ENCODE peak calls at places on chromosomes 12 and 14, in eight cellular contexts. One of them, this sample, is unnamed.

GRCh38 chr14:34710006-34710405 is 4.4 kb downstream of the CFL2 start:
- DNase-seq in hypothalamus: no peak
- DNase-seq in SW480: no peak
- DNase-seq in NCI-H1105 treated with DMSO at 0.1 percent for 48 hours: no peak
- DNase-seq in brain microvascular endothelial cell: no peak
- DNase-seq in naive thymus-derived CD4-positive, alpha-beta T cell: no peak
- DNase-seq in stimulated activated CD8-positive, alpha-beta memory T cell treated with anti-CD3 and anti-CD28 coated beads, Interleukin-4, amount 100 ng/mL, for 1 hour: no peak
- DNase-seq in foreskin fibroblast: no peak
- DNase-seq in this sample: no peak

GRCh38 chr12:88243886-88244491 is 101.9 kb downstream of the TMTC3 start:
- DNase-seq in NCI-H1105 treated with DMSO at 0.1 percent for 48 hours: no peak
- DNase-seq in foreskin fibroblast: peak
- DNase-seq in brain microvascular endothelial cell: no peak
- DNase-seq in stimulated activated CD8-positive, alpha-beta memory T cell treated with anti-CD3 and anti-CD28 coated beads, Interleukin-4, amount 100 ng/mL, for 1 hour: no peak
- DNase-seq in hypothalamus: no peak
- DNase-seq in naive thymus-derived CD4-positive, alpha-beta T cell: no peak
- DNase-seq in SW480: no peak
- DNase-seq in this sample: no peak

GRCh38 chr14:74834682-74835392 is 41.1 kb downstream of the PROX2 start:
- DNase-seq in SW480: no peak
- DNase-seq in NCI-H1105 treated with DMSO at 0.1 percent for 48 hours: no peak
- DNase-seq in naive thymus-derived CD4-positive, alpha-beta T cell: no peak
- DNase-seq in brain microvascular endothelial cell: no peak
- DNase-seq in foreskin fibroblast: no peak
- DNase-seq in hypothalamus: no peak
- DNase-seq in stimulated activated CD8-positive, alpha-beta memory T cell treated with anti-CD3 and anti-CD28 coated beads, Interleukin-4, amount 100 ng/mL, for 1 hour: no peak
- DNase-seq in this sample: no peak

GRCh38 chr12:41777064-41777790 is 367.4 kb downstream of the GXYLT1 start:
- DNase-seq in hypothalamus: no peak
- DNase-seq in stimulated activated CD8-positive, alpha-beta memory T cell treated with anti-CD3 and anti-CD28 coated beads, Interleukin-4, amount 100 ng/mL, for 1 hour: no peak
- DNase-seq in foreskin fibroblast: no peak
- DNase-seq in NCI-H1105 treated with DMSO at 0.1 percent for 48 hours: no peak
- DNase-seq in brain microvascular endothelial cell: no peak
- DNase-seq in naive thymus-derived CD4-positive, alpha-beta T cell: no peak
- DNase-seq in SW480: no peak
- DNase-seq in this sample: no peak

GRCh38 chr14:51650721-51651387 is 856 bp upstream of the FRMD6 start:
- DNase-seq in SW480: no peak
- DNase-seq in foreskin fibroblast: no peak
- DNase-seq in naive thymus-derived CD4-positive, alpha-beta T cell: no peak
- DNase-seq in brain microvascular endothelial cell: no peak
- DNase-seq in hypothalamus: no peak
- DNase-seq in NCI-H1105 treated with DMSO at 0.1 percent for 48 hours: no peak
- DNase-seq in stimulated activated CD8-positive, alpha-beta memory T cell treated with anti-CD3 and anti-CD28 coated beads, Interleukin-4, amount 100 ng/mL, for 1 hour: no peak
- DNase-seq in this sample: no peak

GRCh38 chr12:92338671-92339070 is 193.0 kb upstream of the BTG1 start:
- DNase-seq in hypothalamus: no peak
- DNase-seq in foreskin fibroblast: no peak
- DNase-seq in SW480: no peak
- DNase-seq in stimulated activated CD8-positive, alpha-beta memory T cell treated with anti-CD3 and anti-CD28 coated beads, Interleukin-4, amount 100 ng/mL, for 1 hour: no peak
- DNase-seq in NCI-H1105 treated with DMSO at 0.1 percent for 48 hours: no peak
- DNase-seq in brain microvascular endothelial cell: no peak
- DNase-seq in naive thymus-derived CD4-positive, alpha-beta T cell: no peak
- DNase-seq in this sample: no peak

GRCh38 chr14:67360469-67361206 is 510 bp downstream of the EIF2S1 start:
- DNase-seq in SW480: no peak
- DNase-seq in NCI-H1105 treated with DMSO at 0.1 percent for 48 hours: no peak
- DNase-seq in hypothalamus: no peak
- DNase-seq in foreskin fibroblast: no peak
- DNase-seq in brain microvascular endothelial cell: no peak
- DNase-seq in stimulated activated CD8-positive, alpha-beta memory T cell treated with anti-CD3 and anti-CD28 coated beads, Interleukin-4, amount 100 ng/mL, for 1 hour: no peak
- DNase-seq in naive thymus-derived CD4-positive, alpha-beta T cell: no peak
- DNase-seq in this sample: no peak

GRCh38 chr14:69699743-69700309 is 67.1 kb upstream of the SRSF5 start:
- DNase-seq in naive thymus-derived CD4-positive, alpha-beta T cell: no peak
- DNase-seq in brain microvascular endothelial cell: no peak
- DNase-seq in NCI-H1105 treated with DMSO at 0.1 percent for 48 hours: peak
- DNase-seq in foreskin fibroblast: no peak
- DNase-seq in stimulated activated CD8-positive, alpha-beta memory T cell treated with anti-CD3 and anti-CD28 coated beads, Interleukin-4, amount 100 ng/mL, for 1 hour: no peak
- DNase-seq in SW480: no peak
- DNase-seq in hypothalamus: no peak
- DNase-seq in this sample: no peak

GRCh38 chr12:2389079-2389790 is 336.4 kb downstream of the CACNA1C start:
- DNase-seq in hypothalamus: no peak
- DNase-seq in SW480: no peak
- DNase-seq in naive thymus-derived CD4-positive, alpha-beta T cell: no peak
- DNase-seq in NCI-H1105 treated with DMSO at 0.1 percent for 48 hours: no peak
- DNase-seq in stimulated activated CD8-positive, alpha-beta memory T cell treated with anti-CD3 and anti-CD28 coated beads, Interleukin-4, amount 100 ng/mL, for 1 hour: no peak
- DNase-seq in foreskin fibroblast: peak
- DNase-seq in brain microvascular endothelial cell: no peak
- DNase-seq in this sample: no peak

GRCh38 chr14:100525615-100526014 is 61.6 kb downstream of the BEGAIN start:
- DNase-seq in NCI-H1105 treated with DMSO at 0.1 percent for 48 hours: no peak
- DNase-seq in brain microvascular endothelial cell: no peak
- DNase-seq in foreskin fibroblast: no peak
- DNase-seq in hypothalamus: no peak
- DNase-seq in naive thymus-derived CD4-positive, alpha-beta T cell: no peak
- DNase-seq in SW480: no peak
- DNase-seq in stimulated activated CD8-positive, alpha-beta memory T cell treated with anti-CD3 and anti-CD28 coated beads, Interleukin-4, amount 100 ng/mL, for 1 hour: no peak
- DNase-seq in this sample: no peak

GRCh38 chr12:7180685-7181084 is 8.8 kb upstream of the PEX5 start:
- DNase-seq in foreskin fibroblast: no peak
- DNase-seq in stimulated activated CD8-positive, alpha-beta memory T cell treated with anti-CD3 and anti-CD28 coated beads, Interleukin-4, amount 100 ng/mL, for 1 hour: no peak
- DNase-seq in naive thymus-derived CD4-positive, alpha-beta T cell: no peak
- DNase-seq in NCI-H1105 treated with DMSO at 0.1 percent for 48 hours: no peak
- DNase-seq in SW480: no peak
- DNase-seq in hypothalamus: no peak
- DNase-seq in brain microvascular endothelial cell: no peak
- DNase-seq in this sample: no peak

GRCh38 chr12:122886161-122886560 is 9.8 kb downstream of the VPS37B start:
- DNase-seq in brain microvascular endothelial cell: no peak
- DNase-seq in stimulated activated CD8-positive, alpha-beta memory T cell treated with anti-CD3 and anti-CD28 coated beads, Interleukin-4, amount 100 ng/mL, for 1 hour: no peak
- DNase-seq in foreskin fibroblast: no peak
- DNase-seq in naive thymus-derived CD4-positive, alpha-beta T cell: no peak
- DNase-seq in SW480: no peak
- DNase-seq in NCI-H1105 treated with DMSO at 0.1 percent for 48 hours: no peak
- DNase-seq in hypothalamus: no peak
- DNase-seq in this sample: no peak

This sample was measured in H1.